ENCODE peak calls at places on chromosomes 3 and 15, in four cellular contexts. M is fibroblast of the conjunctiva, A is M059J, B is GM12865. X is an unnamed sample.

GRCh38 chr3:9226326-9226725 is 23.1 kb downstream of the SRGAP3 start:
- DNase-seq in M (peak; percentile 31), A (peak; percentile 79), B (no peak), X (no peak)

GRCh38 chr15:46260937-46261336 is 626.1 kb downstream of the SQOR start:
- DNase-seq in M (no peak), A (no peak), B (no peak), X (peak; percentile 4)

GRCh38 chr3:126472277-126473006 is 3.2 kb downstream of the ZXDC start:
- DNase-seq in M (peak; percentile 80), A (peak; percentile 72), B (no peak), X (peak; percentile 93)

GRCh38 chr3:128787256-128788253 is 61.6 kb downstream of the RAB7A start:
- DNase-seq in M (no peak), A (peak; percentile 67), B (peak; percentile 71), X (peak; percentile 52)

GRCh38 chr3:128247841-128248240 is 94.6 kb downstream of the EEFSEC start:
- DNase-seq in M (no peak), A (peak; percentile 5), B (no peak), X (no peak)

GRCh38 chr3:63141-63845 is 133.3 kb upstream of the CHL1 start:
- DNase-seq in M (no peak), A (no peak), B (no peak), X (no peak)

GRCh38 chr3:118102737-118103136 is 931.9 kb downstream of the IGSF11 start:
- DNase-seq in M (no peak), A (no peak), B (peak; percentile 5), X (no peak)

GRCh38 chr15:72873379-72874233 is 90.0 kb upstream of the ADPGK start:
- DNase-seq in M (no peak), A (no peak), B (no peak), X (no peak)

GRCh38 chr3:134474956-134475355 is 10.8 kb downstream of the ANAPC13 start:
- DNase-seq in M (no peak), A (no peak), B (no peak), X (no peak)

GRCh38 chr3:56812749-56813655 is 11.3 kb upstream of the ARHGEF3 start:
- DNase-seq in M (no peak), A (peak; percentile 46), B (no peak), X (no peak)

GRCh38 chr3:37912052-37912733 is 50.5 kb downstream of the CTDSPL start:
- DNase-seq in M (no peak), A (no peak), B (no peak), X (no peak)

GRCh38 chr3:150227839-150228238 is 180.3 kb upstream of the TSC22D2 start:
- DNase-seq in M (peak; percentile 59), A (peak; percentile 74), B (peak; percentile 79), X (peak; percentile 86)

GRCh38 chr15:90641581-90642463 is 75.3 kb upstream of the BLM start:
- DNase-seq in M (no peak), A (no peak), B (no peak), X (no peak)

GRCh38 chr3:49470714-49471420 is 800 bp downstream of the DAG1 start:
- DNase-seq in M (no peak), A (no peak), B (no peak), X (no peak)

GRCh38 chr3:52682016-52682415 is 3.7 kb downstream of the PBRM1 start:
- DNase-seq in M (peak; percentile 81), A (peak; percentile 65), B (peak; percentile 63), X (no peak)

GRCh38 chr15:73683624-73684536 is at the start of gene CD276:
- DNase-seq in M (peak; percentile 47), A (peak; percentile 75), B (no peak), X (peak; percentile 60)

GRCh38 chr3:78642471-78642870 is 1125.3 kb downstream of the ROBO1 start:
- DNase-seq in M (no peak), A (no peak), B (no peak), X (no peak)

GRCh38 chr15:64452988-64453688 is 7.2 kb upstream of the ZNF609 start:
- DNase-seq in M (no peak), A (no peak), B (no peak), X (no peak)

GRCh38 chr15:36925671-36926421 is 174.5 kb downstream of the MEIS2 start:
- DNase-seq in M (no peak), A (peak; percentile 5), B (no peak), X (peak; percentile 77)

GRCh38 chr15:88835119-88835518 is 31.9 kb downstream of the ACAN start:
- DNase-seq in M (no peak), A (no peak), B (no peak), X (no peak)

GRCh38 chr3:14471690-14472089 is 68.5 kb downstream of the GRIP2 start:
- DNase-seq in M (no peak), A (peak; percentile 27), B (no peak), X (no peak)

GRCh38 chr3:25449857-25450256 is 21.8 kb downstream of the RARB start:
- DNase-seq in M (no peak), A (no peak), B (no peak), X (no peak)

GRCh38 chr3:100535610-100535943 is 43.2 kb downstream of the TMEM45A start:
- DNase-seq in M (no peak), A (no peak), B (no peak), X (no peak)

GRCh38 chr15:56991017-56991416 is 72.6 kb downstream of the TCF12 start:
- DNase-seq in M (no peak), A (no peak), B (no peak), X (no peak)

GRCh38 chr3:12423918-12424634 is 60.2 kb upstream of the TSEN2 start:
- DNase-seq in M (no peak), A (peak; percentile 83), B (no peak), X (no peak)

GRCh38 chr15:83108266-83109219 is 1.1 kb downstream of the TM6SF1 start:
- DNase-seq in M (peak; percentile 9), A (no peak), B (peak; percentile 83), X (peak; percentile 58)

GRCh38 chr3:4914464-4914863 is 64.8 kb upstream of the BHLHE40 start:
- DNase-seq in M (no peak), A (no peak), B (no peak), X (no peak)

GRCh38 chr3:23961064-23961463 is 16.0 kb downstream of the NR1D2 start:
- DNase-seq in M (no peak), A (no peak), B (no peak), X (no peak)